ENCODE peak calls at places on chromosomes 3 and 15, in four cellular contexts. Z is colonic mucosa; A is NT2/D1; T is activated T-helper 1 cell treated with anti-CD3 and anti-CD28 coated beads, Interleukin-12 subunit alpha, Interleukin-12 subunit beta, Interleukin-2, Interleukin-4 antibody, amounts not matched to agents 30 ng/mL and 10 ng/mL and 1 ng/mL, durations not matched to agents 14 hours and 24 hours and 36 hours. C is an unnamed sample.

GRCh38 chr3:186181901-186182300 is 73.0 kb upstream of the ETV5 start:
- DNase-seq in A (no peak), T (no peak), Z (no peak), C (peak)

GRCh38 chr3:168865022-168865551 is 769.4 kb upstream of the GOLIM4 start:
- DNase-seq in Z (peak), T (no peak), A (peak), C (peak)

GRCh38 chr3:23800731-23801130 is 5.0 kb upstream of the UBE2E1 start:
- DNase-seq in A (no peak), T (no peak), Z (no peak), C (peak)

GRCh38 chr15:69189157-69189556 is 28.7 kb downstream of the GLCE start:
- DNase-seq in A (no peak), T (no peak), Z (no peak), C (no peak)

GRCh38 chr3:54443572-54444161 is 321.3 kb downstream of the CACNA2D3 start:
- DNase-seq in Z (no peak), A (no peak), T (no peak), C (no peak)

GRCh38 chr3:195183071-195183776 is 87.7 kb downstream of the XXYLT1 start:
- DNase-seq in Z (no peak), A (no peak), T (no peak), C (no peak)

GRCh38 chr3:14925729-14926591 is 21.4 kb upstream of the NR2C2 start:
- DNase-seq in T (no peak), A (peak), Z (peak), C (peak)

GRCh38 chr3:124429129-124429815 is 301.0 kb upstream of the UMPS start:
- DNase-seq in T (no peak), A (no peak), Z (no peak), C (peak)

GRCh38 chr15:74978503-74978902 is 16.9 kb upstream of the SCAMP5 start:
- DNase-seq in T (no peak), A (no peak), Z (no peak), C (peak)

GRCh38 chr15:74326759-74327158 is 40.7 kb downstream of the CYP11A1 start:
- DNase-seq in A (no peak), T (no peak), Z (no peak), C (no peak)

GRCh38 chr3:87084868-87085267 is 93.9 kb upstream of the VGLL3 start:
- DNase-seq in A (no peak), Z (no peak), T (no peak), C (no peak)

GRCh38 chr3:111173328-111173900 is 101.8 kb downstream of the NECTIN3 start:
- DNase-seq in A (peak), Z (no peak), T (no peak), C (peak)

GRCh38 chr3:194658477-194659242 is 13.3 kb downstream of the LSG1 start:
- DNase-seq in A (no peak), Z (no peak), T (no peak), C (no peak)

GRCh38 chr15:88032787-88033186 is 223.8 kb downstream of the NTRK3 start:
- DNase-seq in T (no peak), A (no peak), Z (no peak), C (no peak)

GRCh38 chr3:177286034-177286433 is 88.8 kb upstream of the TBL1XR1 start:
- DNase-seq in T (no peak), A (no peak), Z (no peak), C (peak)

GRCh38 chr15:80210612-80211554 is 41.1 kb downstream of the CTXND1 start:
- DNase-seq in T (no peak), A (no peak), Z (peak), C (no peak)

GRCh38 chr3:131277836-131278497 is 103.6 kb upstream of the NUDT16 start:
- DNase-seq in Z (no peak), T (no peak), A (no peak), C (no peak)

GRCh38 chr15:70385052-70385451 is 287.3 kb upstream of the TLE3 start:
- DNase-seq in T (no peak), A (no peak), Z (no peak), C (peak)

GRCh38 chr3:136804813-136805212 is 14.1 kb upstream of the SLC35G2 start:
- DNase-seq in T (no peak), A (no peak), Z (no peak), C (peak)

GRCh38 chr15:75061272-75061671 is 37.9 kb downstream of the PPCDC start:
- DNase-seq in T (no peak), Z (peak), A (no peak), C (peak)

GRCh38 chr3:46895761-46896160 is 18.2 kb downstream of the PTH1R start:
- DNase-seq in Z (no peak), A (no peak), T (no peak), C (no peak)

GRCh38 chr3:146308682-146309081 is 57.8 kb upstream of the PLSCR4 start:
- DNase-seq in Z (no peak), T (no peak), A (no peak), C (no peak)

GRCh38 chr3:71714595-71714994 is 10.6 kb downstream of the EIF4E3 start:
- DNase-seq in A (no peak), T (no peak), Z (no peak), C (no peak)

GRCh38 chr3:106217745-106218144 is 348.9 kb upstream of the CBLB start:
- DNase-seq in Z (no peak), A (no peak), T (no peak), C (no peak)

GRCh38 chr15:70741677-70742293 is 21.6 kb downstream of the UACA start:
- DNase-seq in Z (no peak), A (no peak), T (no peak), C (no peak)

GRCh38 chr15:100856847-100857246 is 22.8 kb upstream of the ALDH1A3 start:
- DNase-seq in T (no peak), A (no peak), Z (no peak), C (no peak)

GRCh38 chr3:140742116-140742515 is 64.3 kb downstream of the TRIM42 start:
- DNase-seq in A (no peak), T (no peak), Z (no peak), C (no peak)

GRCh38 chr3:113728661-113729060 is 17.4 kb downstream of the NAA50 start:
- DNase-seq in A (no peak), Z (no peak), T (no peak), C (no peak)

GRCh38 chr15:73744293-73744692 is 8.9 kb downstream of the INSYN1 start:
- DNase-seq in T (no peak), Z (no peak), A (no peak), C (peak)

GRCh38 chr3:13972679-13973379 is 93.0 kb upstream of the WNT7A start:
- DNase-seq in Z (no peak), T (no peak), A (no peak), C (no peak)

GRCh38 chr15:96047255-96047931 is 283.1 kb upstream of the NR2F2 start:
- DNase-seq in T (no peak), A (no peak), Z (no peak), C (no peak)

C was measured in NCI-H69.